ENCODE peak calls at places on chromosome 1, in six cellular contexts. S, R, C, Y, J and P are unnamed samples.

GRCh38 chr1:1349256-1350012 is at the start of gene DVL1:
- DNase-seq in Y (peak), C (no peak), S (peak), J (peak), R (peak), P (peak)

GRCh38 chr1:26702680-26703038 is 6.8 kb downstream of the ARID1A start:
- DNase-seq in C (no peak), Y (no peak), R (no peak), S (no peak), J (no peak), P (no peak)

GRCh38 chr1:236639686-236640085 is 35.4 kb upstream of the HEATR1 start:
- DNase-seq in J (no peak), C (no peak), R (no peak), S (no peak), Y (no peak), P (no peak)

GRCh38 chr1:234768569-234769283 is 158.7 kb upstream of the IRF2BP2 start:
- DNase-seq in Y (no peak), R (peak), J (no peak), S (no peak), C (no peak), P (no peak)

GRCh38 chr1:55694297-55694696 is 479.1 kb upstream of the USP24 start:
- DNase-seq in R (no peak), C (no peak), S (no peak), Y (peak), J (peak), P (no peak)

GRCh38 chr1:15749399-15750291 is 7.3 kb downstream of the TMEM82 start:
- DNase-seq in S (no peak), Y (peak), J (peak), R (no peak), C (no peak), P (no peak)

GRCh38 chr1:21319447-21320407 is 29.5 kb upstream of the ECE1 start:
- DNase-seq in S (no peak), J (peak), Y (no peak), C (no peak), R (no peak), P (no peak)

GRCh38 chr1:119647734-119648619 is at the start of gene ZNF697:
- DNase-seq in C (peak), S (peak), Y (peak), R (peak), J (peak), P (peak)

GRCh38 chr1:212819704-212820103 is 27.7 kb downstream of the SPATA45 start:
- DNase-seq in R (peak), C (no peak), J (no peak), S (no peak), Y (no peak), P (no peak)

GRCh38 chr1:15429701-15430149 is 8.5 kb upstream of the CTRC start:
- DNase-seq in S (no peak), J (peak), Y (peak), R (no peak), C (no peak), P (no peak)

GRCh38 chr1:64909021-64909420 is 57.3 kb downstream of the JAK1 start:
- DNase-seq in R (no peak), J (no peak), Y (no peak), C (no peak), S (no peak), P (no peak)

GRCh38 chr1:63739452-63739851 is 34.4 kb upstream of the ROR1 start:
- DNase-seq in S (no peak), C (no peak), J (no peak), Y (no peak), R (no peak), P (no peak)
- TF ChIP-seq CTCF in S (no peak), C (no peak), J (no peak), Y (no peak), R (no peak), P (no peak)

GRCh38 chr1:116415699-116416533 is 42.9 kb downstream of the ATP1A1 start:
- DNase-seq in S (no peak), R (no peak), Y (peak), C (no peak), J (peak), P (no peak)
- TF ChIP-seq CTCF in S (peak), R (no peak), Y (no peak), C (no peak), J (no peak), P (no peak)

GRCh38 chr1:89633103-89633744 is at the start of gene LRRC8C:
- DNase-seq in R (peak), S (peak), C (no peak), Y (peak), J (peak), P (peak)
- TF ChIP-seq CTCF in R (no peak), S (no peak), C (no peak), Y (no peak), J (no peak), P (no peak)

GRCh38 chr1:230922620-230923019 is 54.3 kb upstream of the C1orf198 start:
- DNase-seq in S (no peak), J (no peak), R (no peak), Y (no peak), C (no peak), P (no peak)
- TF ChIP-seq CTCF in S (no peak), J (peak), R (no peak), Y (no peak), C (no peak), P (no peak)

GRCh38 chr1:218587890-218588289 is 242.8 kb downstream of the TGFB2 start:
- DNase-seq in R (no peak), Y (no peak), C (no peak), J (no peak), S (no peak), P (no peak)

GRCh38 chr1:218588555-218589172 is 243.5 kb downstream of the TGFB2 start:
- DNase-seq in S (no peak), C (no peak), R (no peak), J (no peak), Y (peak), P (no peak)

GRCh38 chr1:218592688-218593087 is 247.6 kb downstream of the TGFB2 start:
- DNase-seq in S (no peak), J (no peak), C (no peak), R (no peak), Y (peak), P (no peak)

GRCh38 chr1:218589487-218589886 is 244.4 kb downstream of the TGFB2 start:
- DNase-seq in Y (no peak), C (no peak), R (no peak), J (no peak), S (no peak), P (no peak)

DNA sequence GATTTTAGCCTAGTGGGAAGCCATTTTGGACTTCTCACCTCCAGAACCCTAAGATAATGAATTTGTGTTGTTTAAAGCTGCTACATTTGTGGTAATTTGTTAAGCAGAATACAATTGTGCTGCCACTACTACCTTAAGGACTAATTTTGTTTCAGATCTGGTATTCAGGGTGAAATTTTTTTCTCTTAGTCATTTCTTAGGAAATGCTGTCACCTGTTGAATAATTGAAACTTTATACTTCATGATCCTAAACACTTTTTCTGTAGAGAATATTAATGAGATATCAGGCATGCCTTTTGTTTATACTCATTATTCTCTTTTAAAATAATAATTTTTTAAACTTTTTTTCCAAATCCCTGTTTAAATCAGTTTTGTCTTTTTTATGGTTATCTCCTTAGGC is 246.8 kb downstream of the TGFB2 start:
- DNase-seq in Y (no peak), C (no peak), R (no peak), J (no peak), S (no peak), P (no peak)
- TF ChIP-seq CTCF in Y (no peak), C (no peak), R (no peak), J (no peak), S (no peak), P (no peak)

DNA sequence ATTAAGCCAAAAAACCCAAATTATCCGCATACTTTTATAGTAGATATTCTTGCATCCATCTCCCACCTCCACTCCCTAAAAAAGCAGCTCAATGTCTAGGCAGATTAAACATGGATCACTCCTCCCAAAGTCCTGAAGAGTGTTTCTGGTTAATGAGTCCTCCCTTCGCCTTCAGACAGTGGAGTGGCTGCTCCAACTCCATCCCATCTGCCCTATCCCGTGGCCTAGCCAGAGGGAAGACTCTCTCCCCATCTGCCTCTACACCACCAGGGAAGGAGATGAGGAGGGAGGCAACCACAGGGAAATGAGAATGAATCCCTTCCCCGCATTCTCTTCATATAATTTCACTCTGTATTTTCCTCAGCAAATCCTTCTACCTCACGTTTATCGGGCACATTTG is 103.8 kb downstream of the SLC45A1 start:
- DNase-seq in R (no peak), J (no peak), S (no peak), C (no peak), Y (peak), P (no peak)
- TF ChIP-seq CTCF in R (no peak), J (no peak), S (no peak), C (no peak), Y (no peak), P (no peak)

GRCh38 chr1:226403522-226404034 is 4.3 kb downstream of the PARP1 start:
- DNase-seq in J (peak), R (no peak), S (no peak), C (no peak), Y (no peak), P (peak)
- TF ChIP-seq CTCF in J (peak), R (no peak), S (peak), C (no peak), Y (peak), P (peak)

DNA sequence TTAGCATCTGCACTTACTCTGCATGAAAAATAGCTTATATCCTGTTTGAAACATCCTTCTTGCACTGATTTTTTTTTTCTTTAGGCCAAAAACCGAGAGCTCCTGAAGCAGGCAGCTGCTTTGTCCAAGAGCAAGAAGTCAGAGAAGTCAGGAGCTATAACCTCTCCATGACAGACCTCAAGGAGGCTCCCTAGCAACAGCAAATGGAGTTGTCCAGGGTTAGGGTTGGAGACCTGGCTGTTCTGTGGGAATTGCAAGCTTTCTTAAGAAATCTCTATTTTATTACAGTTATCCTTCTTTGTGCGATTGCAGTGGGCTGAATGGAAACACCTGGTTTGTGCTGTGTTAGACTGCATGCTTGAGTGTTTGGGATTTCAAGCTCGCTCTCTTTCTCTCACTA is 12.6 kb upstream of the STX12 start:
- DNase-seq in S (no peak), R (no peak), J (no peak), Y (peak), C (no peak), P (no peak)
- TF ChIP-seq CTCF in S (no peak), R (no peak), J (no peak), Y (no peak), C (no peak), P (no peak)